ENCODE peak calls at places on chromosomes 13 and 19, in four cellular contexts. One of them, this sample, is unnamed.
A peak's percentile ranks its signal among the peaks of the same experiment; 100 is the strongest.

GRCh38 chr19:52297601-52298358 is 811 bp downstream of the ZNF480 start:
- DNase-seq in NCI-H460: no peak
- DNase-seq in uterus: no peak
- DNase-seq in pancreas: no peak
- DNase-seq in this sample: peak; percentile 8

GRCh38 chr13:113744197-113745000 is 14.6 kb upstream of the TMEM255B start:
- DNase-seq in NCI-H460: no peak
- DNase-seq in uterus: no peak
- DNase-seq in pancreas: no peak
- DNase-seq in this sample: no peak

GRCh38 chr13:24076124-24076523 is 84.4 kb upstream of the SPATA13 start:
- DNase-seq in NCI-H460: no peak
- DNase-seq in uterus: no peak
- DNase-seq in pancreas: peak; percentile 76
- DNase-seq in this sample: no peak

GRCh38 chr13:110874508-110874960 is 40.3 kb downstream of the ANKRD10 start:
- DNase-seq in NCI-H460: peak; percentile 41
- DNase-seq in uterus: peak; percentile 91
- DNase-seq in pancreas: peak; percentile 82
- DNase-seq in this sample: peak; percentile 86

GRCh38 chr19:17289489-17289888 is 7.8 kb downstream of the ANKLE1 start:
- DNase-seq in NCI-H460: peak; percentile 36
- DNase-seq in uterus: peak; percentile 65
- DNase-seq in pancreas: peak; percentile 60
- DNase-seq in this sample: no peak

GRCh38 chr19:19170053-19170945 is at the start of gene MEF2B:
- DNase-seq in NCI-H460: peak; percentile 63
- DNase-seq in uterus: peak; percentile 49
- DNase-seq in pancreas: peak; percentile 79
- DNase-seq in this sample: peak; percentile 86

GRCh38 chr19:5588906-5589676 is 21.3 kb upstream of the TINCR start:
- DNase-seq in NCI-H460: no peak
- DNase-seq in uterus: no peak
- DNase-seq in pancreas: no peak
- DNase-seq in this sample: no peak

GRCh38 chr19:14410054-14410774 is 8.9 kb downstream of the DDX39A start:
- DNase-seq in NCI-H460: no peak
- DNase-seq in uterus: no peak
- DNase-seq in pancreas: no peak
- DNase-seq in this sample: no peak

GRCh38 chr13:34988330-34988791 is 46.3 kb downstream of the NBEA start:
- DNase-seq in NCI-H460: no peak
- DNase-seq in uterus: no peak
- DNase-seq in pancreas: no peak
- DNase-seq in this sample: no peak

GRCh38 chr19:19409235-19410030 is 4.0 kb downstream of the GATAD2A start:
- DNase-seq in NCI-H460: no peak
- DNase-seq in uterus: no peak
- DNase-seq in pancreas: no peak
- DNase-seq in this sample: no peak

GRCh38 chr13:51934461-51935087 is 72.8 kb downstream of the CCDC70 start:
- DNase-seq in NCI-H460: no peak
- DNase-seq in uterus: no peak
- DNase-seq in pancreas: no peak
- DNase-seq in this sample: no peak

GRCh38 chr13:90156390-90156789 is 1191.1 kb upstream of the MIR17HG start:
- DNase-seq in NCI-H460: no peak
- DNase-seq in uterus: no peak
- DNase-seq in pancreas: no peak
- DNase-seq in this sample: no peak

GRCh38 chr13:57624565-57625435 is 6.7 kb upstream of the PCDH17 start:
- DNase-seq in NCI-H460: peak; percentile 56
- DNase-seq in uterus: no peak
- DNase-seq in pancreas: peak; percentile 52
- DNase-seq in this sample: peak; percentile 87

GRCh38 chr13:25324100-25324499 is 22.7 kb downstream of the NUP58 start:
- DNase-seq in NCI-H460: no peak
- DNase-seq in uterus: no peak
- DNase-seq in pancreas: no peak
- DNase-seq in this sample: no peak

GRCh38 chr19:54029930-54030490 is 33.7 kb downstream of the VSTM1 start:
- DNase-seq in NCI-H460: peak; percentile 67
- DNase-seq in uterus: no peak
- DNase-seq in pancreas: peak; percentile 46
- DNase-seq in this sample: peak; percentile 86

GRCh38 chr19:18090545-18091216 is 3.9 kb upstream of the IL12RB1 start:
- DNase-seq in NCI-H460: no peak
- DNase-seq in uterus: no peak
- DNase-seq in pancreas: no peak
- DNase-seq in this sample: no peak

This sample was measured in A673.